ENCODE peak calls at places on chromosome X, in six cellular contexts. F, I, S, O, U and P are unnamed samples.

GRCh38 chrX:122866527-122866926 is 317.6 kb upstream of the GRIA3 start:
- DNase-seq in I (no peak), S (no peak), O (no peak), U (no peak), F (no peak), P (no peak)

GRCh38 chrX:37347420-37347819 is 1.7 kb upstream of the PRRG1 start:
- DNase-seq in U (no peak), F (peak; percentile 4), S (no peak), I (no peak), O (peak; percentile 47), P (peak; percentile 13)

GRCh38 chrX:25976683-25977310 is 161.3 kb upstream of the MAGEB18 start:
- DNase-seq in I (no peak), S (no peak), U (no peak), O (no peak), F (no peak), P (peak; percentile 3)

GRCh38 chrX:31661280-31661679 is 589.4 kb upstream of the FTHL17 start:
- DNase-seq in I (no peak), F (no peak), U (no peak), O (no peak), S (no peak), P (no peak)

GRCh38 chrX:139081965-139082364 is 370.4 kb upstream of the FGF13 start:
- DNase-seq in U (no peak), S (no peak), O (no peak), F (no peak), I (no peak), P (no peak)

GRCh38 chrX:19772306-19772705 is 115.1 kb downstream of the SH3KBP1 start:
- DNase-seq in S (no peak), F (no peak), I (no peak), U (no peak), O (peak; percentile 37), P (peak; percentile 15)

GRCh38 chrX:139766545-139766983 is 58.6 kb upstream of the MCF2 start:
- DNase-seq in I (no peak), U (peak; percentile 18), S (peak; percentile 8), F (no peak), O (no peak), P (no peak)

GRCh38 chrX:44503550-44503949 is 39.1 kb downstream of the FUNDC1 start:
- DNase-seq in U (no peak), S (no peak), F (no peak), I (no peak), O (no peak), P (no peak)

DNA sequence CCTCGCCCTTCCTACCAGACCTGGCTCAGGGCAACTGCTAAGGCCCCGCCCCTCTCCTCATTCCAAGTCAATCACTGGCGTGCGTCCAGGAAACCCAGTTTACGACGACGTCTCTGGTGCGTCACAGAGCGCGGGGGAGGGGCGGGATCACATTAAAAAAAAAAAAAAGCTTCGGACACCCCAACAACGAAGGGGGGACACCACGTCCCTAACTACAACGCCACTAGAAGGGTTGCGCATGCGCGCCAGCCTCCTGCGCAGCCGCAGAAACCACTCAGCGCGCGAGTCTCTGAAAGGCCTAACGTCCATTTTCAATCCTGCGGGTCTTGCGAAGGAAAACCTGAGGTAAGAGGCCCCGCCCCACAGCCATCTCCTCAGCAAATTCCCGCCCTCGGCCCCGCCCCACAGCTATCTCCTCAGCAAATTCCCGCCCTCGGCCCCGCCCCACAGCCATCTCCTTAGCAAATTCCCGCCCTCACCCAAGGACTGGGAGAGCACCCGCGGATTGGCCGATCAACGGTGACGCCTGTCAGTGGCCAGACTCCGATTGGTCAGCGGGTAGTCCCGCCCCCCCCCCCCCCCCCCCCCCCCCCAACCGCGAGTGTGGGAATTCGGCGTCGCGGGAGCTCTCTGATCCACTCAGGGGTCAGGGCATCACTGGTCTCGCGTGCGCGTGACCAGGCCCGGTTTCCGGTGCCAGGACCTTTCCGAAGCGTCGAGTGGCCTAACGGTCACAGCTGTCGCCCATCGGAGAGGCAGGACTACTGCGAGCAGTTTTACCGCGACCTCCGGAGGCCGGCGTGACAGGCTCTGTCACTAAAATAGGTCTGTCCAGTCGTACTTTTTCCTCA is at the start of gene SCML1:
- DNase-seq in O (peak; percentile 93), S (peak; percentile 71), U (peak; percentile 74), I (peak; percentile 98), F (peak; percentile 94), P (peak; percentile 95)
- H3K4me3 ChIP-seq in O (peak within 1 kb of the TSS; percentile 75), S (peak within 1 kb of the TSS; percentile 18), U (peak within 1 kb of the TSS; percentile 92), I (peak within 1 kb of the TSS; percentile 44), F (peak within 1 kb of the TSS; percentile 49), P (peak within 1 kb of the TSS; percentile 62)

GRCh38 chrX:154017766-154018517 is 1.8 kb downstream of the IRAK1 start:
- DNase-seq in U (no peak), S (no peak), I (peak; percentile 41), O (no peak), F (no peak), P (no peak)
- H3K4me3 ChIP-seq in U (no peak overlapping the region), S (peak overlapping the region; percentile 85), I (peak overlapping the region; percentile 67), O (no peak overlapping the region), F (no peak overlapping the region), P (no peak overlapping the region)

GRCh38 chrX:48835524-48836329 is at the start of gene PCSK1N:
- DNase-seq in F (no peak), I (peak; percentile 65), S (no peak), O (no peak), U (peak; percentile 4), P (peak; percentile 61)
- H3K4me3 ChIP-seq in F (no peak within 1 kb of the TSS), I (peak within 1 kb of the TSS; percentile 15), S (no peak within 1 kb of the TSS), O (peak within 1 kb of the TSS; percentile 28), U (peak within 1 kb of the TSS; percentile 49), P (peak within 1 kb of the TSS; percentile 58)

GRCh38 chrX:13734278-13735172 is at the start of the genes OFD1 and TRAPPC2:
- DNase-seq in S (peak; percentile 96), F (peak; percentile 81), I (peak; percentile 92), O (peak; percentile 81), U (peak; percentile 82), P (peak; percentile 95)

GRCh38 chrX:13733506-13733905 is 914 bp downstream of the TRAPPC2 start:
- DNase-seq in F (no peak), S (no peak), U (no peak), O (no peak), I (no peak), P (no peak)

GRCh38 chrX:13732246-13733067 is 2.0 kb downstream of the TRAPPC2 start:
- DNase-seq in S (no peak), I (no peak), U (no peak), O (no peak), F (no peak), P (no peak)
- H3K4me3 ChIP-seq in S (peak overlapping the region; percentile 78), I (no peak overlapping the region), U (no peak overlapping the region), O (no peak overlapping the region), F (no peak overlapping the region), P (no peak overlapping the region)

GRCh38 chrX:17077349-17077748 is 130.9 kb downstream of the REPS2 start:
- DNase-seq in S (no peak), U (no peak), F (no peak), O (no peak), I (no peak), P (no peak)

GRCh38 chrX:17075004-17075403 is 128.5 kb downstream of the REPS2 start:
- DNase-seq in U (no peak), S (no peak), O (no peak), I (no peak), F (no peak), P (no peak)

GRCh38 chrX:17078031-17078730 is 131.7 kb downstream of the REPS2 start:
- DNase-seq in I (no peak), F (no peak), O (peak; percentile 2), S (no peak), U (no peak), P (no peak)

GRCh38 chrX:17067534-17067933 is 121.1 kb downstream of the REPS2 start:
- DNase-seq in U (no peak), F (no peak), O (no peak), I (no peak), S (no peak), P (no peak)

GRCh38 chrX:17072726-17073125 is 126.3 kb downstream of the REPS2 start:
- DNase-seq in S (no peak), O (no peak), U (no peak), F (no peak), I (no peak), P (no peak)
- H3K4me3 ChIP-seq in S (no peak overlapping the region), O (no peak overlapping the region), U (no peak overlapping the region), F (no peak overlapping the region), I (no peak overlapping the region), P (no peak overlapping the region)

GRCh38 chrX:57899064-57899463 is 11.2 kb downstream of the ZXDA start:
- DNase-seq in O (no peak), U (no peak), S (no peak), I (no peak), F (no peak), P (no peak)
- H3K4me3 ChIP-seq in O (no peak overlapping the region), U (no peak overlapping the region), S (no peak overlapping the region), I (no peak overlapping the region), F (no peak overlapping the region), P (no peak overlapping the region)

DNA sequence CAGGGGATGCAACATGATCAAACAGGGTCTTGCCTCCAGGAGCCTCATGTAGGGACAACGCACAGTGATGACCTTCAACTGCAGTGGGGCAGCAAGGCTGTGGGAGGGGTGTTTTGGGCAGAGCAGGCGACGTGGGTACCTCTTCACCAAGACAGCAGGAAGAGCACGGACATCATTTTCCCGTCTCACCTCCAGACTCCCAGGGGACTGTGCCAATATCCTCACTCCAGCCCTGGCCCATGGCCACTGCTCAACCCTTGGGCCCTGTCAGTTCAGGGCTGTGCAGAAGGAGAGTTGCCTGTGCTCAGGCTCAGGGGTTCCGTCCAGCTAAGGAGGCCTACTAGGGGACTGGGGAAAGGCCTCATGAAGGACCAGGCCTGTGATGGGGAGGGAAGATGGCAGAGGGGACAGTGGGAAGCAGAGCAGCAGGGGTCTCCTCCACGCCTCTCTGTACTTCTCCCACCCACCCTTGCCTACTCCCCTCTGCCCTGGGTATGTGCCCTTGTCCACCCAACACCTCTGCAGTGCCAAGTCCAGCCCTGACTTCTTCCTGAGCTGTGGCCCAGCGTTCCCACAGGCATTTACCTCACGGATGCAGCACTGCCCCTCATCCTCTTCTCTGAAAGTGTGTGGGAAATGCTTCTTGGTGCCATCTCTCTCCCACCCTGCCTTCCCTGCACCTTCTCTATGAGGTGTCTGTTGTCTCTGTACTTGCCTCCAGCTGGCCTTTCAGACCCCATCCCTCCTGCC is 1.4 kb downstream of the IL9R start:
- DNase-seq in O (no peak), U (no peak), I (no peak), S (no peak), F (no peak), P (no peak)
- H3K4me3 ChIP-seq in O (no peak overlapping the region), U (no peak overlapping the region), I (no peak overlapping the region), S (no peak overlapping the region), F (no peak overlapping the region), P (no peak overlapping the region)

DNA sequence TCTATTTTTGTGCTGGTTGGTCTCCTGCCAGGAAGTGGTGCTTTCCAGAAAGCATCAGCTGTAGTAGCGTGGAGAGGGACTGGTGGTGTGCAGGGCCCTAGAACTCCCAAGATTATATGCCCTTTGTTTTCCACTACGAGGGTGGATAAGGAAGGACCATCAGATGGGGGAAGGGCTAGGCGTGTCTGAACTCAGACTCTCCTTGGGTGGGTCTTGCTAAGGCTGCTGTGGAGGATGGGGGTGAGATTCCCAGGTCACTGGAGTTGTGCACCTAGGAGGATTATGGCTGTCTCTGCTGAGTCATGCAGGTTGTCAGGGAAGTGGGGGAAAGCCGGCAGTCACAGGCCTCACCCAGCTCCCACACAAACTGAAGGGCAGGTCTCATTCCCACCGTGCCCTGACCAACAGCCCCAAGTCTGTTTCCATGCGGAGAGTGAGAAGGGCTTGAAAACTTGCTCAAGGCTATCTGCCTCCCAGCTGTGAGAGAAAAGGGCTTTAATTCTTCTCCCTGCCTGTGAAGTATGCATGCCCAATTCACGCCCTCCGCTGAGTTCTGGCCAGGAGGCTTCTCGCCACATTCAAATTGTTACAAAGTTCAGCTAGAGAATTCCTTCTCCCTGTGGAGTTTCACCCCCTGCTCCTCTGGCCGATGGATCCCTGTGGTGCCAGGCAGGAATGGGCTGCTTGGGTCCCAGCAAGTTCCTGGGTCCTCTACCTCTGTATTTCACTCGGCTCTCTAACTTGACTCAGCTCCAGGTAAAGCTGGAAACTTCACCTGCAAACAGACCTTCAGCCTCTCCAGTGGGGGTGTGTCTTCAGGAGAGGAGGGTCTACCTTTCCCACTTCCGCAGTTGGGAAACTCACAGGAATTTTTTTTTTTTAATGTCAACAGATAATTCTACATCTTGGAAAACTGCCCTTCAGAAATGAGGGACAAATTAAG is 7.7 kb upstream of the CSTF2 start:
- DNase-seq in I (no peak), F (no peak), S (no peak), U (no peak), O (no peak), P (peak; percentile 14)
- H3K4me3 ChIP-seq in I (no peak overlapping the region), F (no peak overlapping the region), S (no peak overlapping the region), U (no peak overlapping the region), O (no peak overlapping the region), P (no peak overlapping the region)